ENCODE peak calls at places on chromosomes 6 and 20, in nine cellular contexts. I, B, V, P, Z, F, O, A and X are unnamed samples.

GRCh38 chr6:26351544-26351953 is 13.4 kb upstream of the BTN3A2 start:
- DNase-seq in B (peak), I (no peak), F (peak), P (no peak), A (peak), V (no peak), Z (no peak), O (no peak), X (no peak)

GRCh38 chr6:131807321-131807643 is 538 bp upstream of the ENPP1 start:
- DNase-seq in I (no peak), O (no peak), P (no peak), V (no peak), A (no peak), Z (no peak), F (no peak), B (no peak), X (no peak)

GRCh38 chr20:62066983-62067433 is 1.3 kb upstream of the TAF4 start:
- DNase-seq in Z (peak), P (peak), V (no peak), F (peak), A (no peak), O (no peak), I (peak), B (no peak), X (no peak)

GRCh38 chr20:56207656-56208055 is 40.9 kb upstream of the MC3R start:
- DNase-seq in F (no peak), P (no peak), Z (no peak), I (no peak), A (no peak), B (no peak), O (no peak), V (no peak), X (no peak)

GRCh38 chr20:49187330-49188100 is 619 bp downstream of the STAU1 start:
- DNase-seq in V (no peak), I (no peak), B (peak), F (peak), A (peak), P (peak), O (no peak), Z (peak), X (no peak)

GRCh38 chr20:35398660-35399144 is 13.1 kb downstream of the UQCC1 start:
- DNase-seq in A (no peak), I (no peak), B (peak), F (peak), P (no peak), Z (no peak), V (no peak), O (no peak), X (no peak)

GRCh38 chr6:97774973-97775372 is 492.0 kb upstream of the MMS22L start:
- DNase-seq in P (peak), V (no peak), F (no peak), Z (no peak), A (no peak), B (no peak), I (no peak), O (no peak), X (no peak)

GRCh38 chr20:55500130-55500529 is 505.2 kb downstream of the CBLN4 start:
- DNase-seq in A (no peak), B (no peak), I (no peak), Z (no peak), V (no peak), P (no peak), F (no peak), O (no peak), X (no peak)

GRCh38 chr6:46704562-46704961 is 16.9 kb downstream of the TDRD6 start:
- DNase-seq in F (peak), P (no peak), I (no peak), Z (no peak), B (peak), A (peak), O (no peak), V (no peak), X (no peak)

GRCh38 chr6:170052991-170053821 is 237.7 kb downstream of the DLL1 start:
- DNase-seq in O (no peak), F (no peak), B (no peak), V (peak), I (peak), A (no peak), P (peak), Z (no peak), X (no peak)

GRCh38 chr20:22371843-22372242 is 212.5 kb downstream of the FOXA2 start:
- DNase-seq in O (peak), A (peak), I (no peak), B (no peak), Z (no peak), F (no peak), V (no peak), P (no peak), X (no peak)

GRCh38 chr6:165657325-165657680 is 5.7 kb downstream of the PDE10A start:
- DNase-seq in I (no peak), B (no peak), P (no peak), F (no peak), A (no peak), O (no peak), V (no peak), Z (no peak), X (no peak)

GRCh38 chr20:36210561-36210960 is 25.7 kb upstream of the AAR2 start:
- DNase-seq in B (no peak), F (no peak), P (no peak), Z (no peak), O (no peak), A (no peak), I (no peak), V (no peak), X (no peak)

GRCh38 chr20:17617212-17617867 is 47.5 kb downstream of the DSTN start:
- DNase-seq in F (peak), P (peak), A (peak), O (peak), V (peak), Z (no peak), B (peak), I (peak), X (peak)

GRCh38 chr6:108847738-108848115 is 495 bp upstream of the ARMC2 start:
- DNase-seq in I (no peak), P (no peak), O (no peak), B (no peak), A (no peak), Z (no peak), V (no peak), F (no peak), X (no peak)

DNA sequence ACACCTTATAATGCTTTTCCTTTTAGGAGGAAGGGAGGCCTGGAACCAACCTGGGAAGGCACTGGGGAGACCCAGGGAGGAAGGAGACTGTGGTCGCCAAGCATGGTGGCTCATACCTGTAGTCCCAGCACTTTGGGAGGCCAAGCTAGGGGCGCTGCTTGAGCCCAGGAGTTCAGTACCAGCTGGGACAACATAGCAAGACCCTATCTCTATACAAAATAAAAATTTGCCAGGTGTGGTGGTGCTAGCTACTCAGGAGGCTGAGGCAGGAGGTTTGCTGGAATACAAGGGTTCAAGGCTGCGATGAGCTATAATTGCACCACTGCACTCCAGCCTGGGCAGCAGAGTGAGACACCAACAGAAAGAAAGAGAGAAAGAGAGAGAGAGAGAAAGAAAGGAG is 36.2 kb downstream of the PPP1R14C start:
- DNase-seq in P (no peak), A (no peak), I (no peak), V (no peak), O (no peak), F (no peak), B (no peak), Z (no peak), X (no peak)
- TF ChIP-seq CTCF in P (no peak), A (no peak), I (no peak), V (no peak), O (no peak), F (no peak), B (no peak), Z (no peak), X (no peak)

GRCh38 chr20:44255942-44256341 is 8.8 kb downstream of the GDAP1L1 start:
- DNase-seq in P (no peak), Z (no peak), I (no peak), F (no peak), V (no peak), B (no peak), O (no peak), A (no peak), X (no peak)

GRCh38 chr20:44254073-44254472 is 7.0 kb downstream of the GDAP1L1 start:
- DNase-seq in V (no peak), I (no peak), F (no peak), O (no peak), A (no peak), P (no peak), B (no peak), Z (no peak), X (no peak)

GRCh38 chr20:44251284-44251683 is 4.2 kb downstream of the GDAP1L1 start:
- DNase-seq in V (no peak), I (no peak), O (no peak), P (no peak), Z (no peak), A (no peak), B (no peak), F (no peak), X (no peak)

GRCh38 chr20:44256961-44257360 is 9.9 kb downstream of the GDAP1L1 start:
- DNase-seq in Z (no peak), B (no peak), V (no peak), A (no peak), I (no peak), F (no peak), P (no peak), O (no peak), X (no peak)

GRCh38 chr20:44253528-44253927 is 6.4 kb downstream of the GDAP1L1 start:
- DNase-seq in Z (no peak), V (peak), A (no peak), O (no peak), I (no peak), F (no peak), P (peak), B (no peak), X (no peak)
- TF ChIP-seq CTCF in Z (no peak), V (no peak), A (no peak), O (no peak), I (no peak), F (peak), P (peak), B (peak), X (no peak)

DNA sequence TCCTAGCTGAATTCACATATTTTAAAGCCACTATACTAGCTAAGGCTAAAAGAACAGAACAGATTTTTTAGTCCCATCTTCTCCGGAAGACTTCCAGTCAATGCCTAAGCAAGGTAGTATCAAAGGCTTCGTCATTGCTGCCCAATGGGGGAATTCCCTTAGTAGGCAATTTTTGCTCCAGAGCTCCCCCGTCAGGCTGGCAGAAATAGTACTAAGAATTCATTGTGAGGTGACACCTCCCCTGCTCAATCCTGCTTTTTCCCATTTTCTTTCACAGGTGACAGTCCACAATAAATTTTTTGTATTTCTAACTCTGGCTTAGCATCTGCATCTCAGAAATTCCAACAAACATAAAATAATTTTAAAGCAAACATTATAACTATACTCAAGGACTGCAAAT is 52.8 kb upstream of the SRSF6 start:
- DNase-seq in Z (no peak), P (peak), B (no peak), A (peak), I (no peak), V (peak), F (peak), O (no peak), X (no peak)
- TF ChIP-seq CTCF in Z (no peak), P (peak), B (no peak), A (peak), I (no peak), V (peak), F (peak), O (peak), X (no peak)

DNA sequence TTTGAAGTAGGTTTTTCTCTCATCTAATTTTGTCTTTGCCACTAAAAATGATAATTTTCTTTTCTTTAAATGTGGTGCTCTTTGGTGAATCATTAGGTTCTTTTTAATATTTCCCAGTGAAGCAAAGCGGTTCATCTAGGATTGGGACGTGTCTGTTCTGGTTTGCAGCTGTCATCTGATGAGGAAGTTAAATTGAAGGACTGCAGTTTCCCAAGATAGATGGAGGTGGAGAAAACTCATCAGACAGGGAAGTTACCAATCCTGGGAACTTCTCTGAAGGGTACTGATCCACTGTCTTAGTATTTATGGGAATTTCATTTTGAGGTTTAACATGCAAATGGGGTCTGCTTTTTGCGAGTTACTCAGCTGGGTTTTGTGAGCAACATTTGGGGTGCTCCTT is 2.4 kb upstream of the AARS2 start:
- DNase-seq in V (no peak), O (no peak), F (no peak), Z (no peak), B (no peak), P (no peak), A (no peak), I (no peak), X (no peak)
- TF ChIP-seq CTCF in V (no peak), O (no peak), F (no peak), Z (no peak), B (no peak), P (no peak), A (no peak), I (no peak), X (no peak)

GRCh38 chr20:58636983-58637421 is 14.1 kb upstream of the STX16 start:
- DNase-seq in F (no peak), I (no peak), P (peak), O (no peak), B (no peak), V (no peak), A (no peak), Z (no peak), X (no peak)
- TF ChIP-seq CTCF in F (peak), I (no peak), P (peak), O (no peak), B (no peak), V (no peak), A (no peak), Z (no peak), X (peak)

GRCh38 chr6:125302840-125303511 is 1.2 kb upstream of the HDDC2 start:
- DNase-seq in A (no peak), B (no peak), P (no peak), Z (no peak), V (no peak), F (no peak), I (no peak), O (no peak), X (no peak)
- TF ChIP-seq CTCF in A (no peak), B (no peak), P (no peak), Z (no peak), V (no peak), F (no peak), I (no peak), O (no peak), X (no peak)

DNA sequence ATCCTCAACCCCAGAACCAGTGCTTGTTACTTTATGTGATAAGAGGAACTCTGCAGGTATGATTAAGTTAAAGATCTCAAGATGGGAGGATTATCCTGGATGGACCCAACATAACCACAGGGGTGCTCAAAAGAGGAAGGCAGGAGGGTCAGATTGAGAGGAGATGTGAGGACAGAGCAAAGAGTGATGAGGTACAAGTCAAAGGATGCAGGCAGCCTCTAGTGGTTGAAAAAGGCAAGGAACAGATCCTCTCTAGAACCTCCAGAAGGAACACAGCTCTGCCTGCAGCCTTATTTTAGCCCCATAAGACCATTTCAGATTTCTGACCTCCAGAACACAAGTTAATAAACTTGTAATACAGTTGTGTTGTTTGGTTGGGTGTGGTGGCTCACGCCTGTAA is 41.2 kb downstream of the PDSS2 start:
- DNase-seq in I (no peak), A (peak), Z (no peak), P (peak), O (no peak), F (peak), B (no peak), V (no peak), X (no peak)
- TF ChIP-seq CTCF in I (no peak), A (peak), Z (no peak), P (peak), O (no peak), F (peak), B (peak), V (peak), X (no peak)